ENCODE peak calls at places on chromosomes 3 and 15, in four cellular contexts. One of them, this sample, is unnamed.

GRCh38 chr3:14534379-14535191 is 5.6 kb downstream of the GRIP2 start:
- DNase-seq in colonic mucosa: no peak
- DNase-seq in HCT116: no peak
- DNase-seq in testis: no peak
- DNase-seq in this sample: no peak

GRCh38 chr3:190017575-190018288 is 103.0 kb downstream of the P3H2 start:
- DNase-seq in colonic mucosa: peak
- DNase-seq in HCT116: peak
- DNase-seq in testis: peak
- DNase-seq in this sample: no peak

GRCh38 chr3:5197470-5198312 is 10.2 kb downstream of the EDEM1 start:
- DNase-seq in colonic mucosa: no peak
- DNase-seq in HCT116: no peak
- DNase-seq in testis: no peak
- DNase-seq in this sample: no peak

GRCh38 chr15:76258460-76258859 is 52.8 kb downstream of the ETFA start:
- DNase-seq in colonic mucosa: no peak
- DNase-seq in HCT116: no peak
- DNase-seq in testis: no peak
- DNase-seq in this sample: no peak

GRCh38 chr15:62452016-62452415 is 286.9 kb upstream of the C2CD4B start:
- DNase-seq in colonic mucosa: no peak
- DNase-seq in HCT116: no peak
- DNase-seq in testis: no peak
- DNase-seq in this sample: no peak

GRCh38 chr3:179811321-179812095 is 158.7 kb downstream of the USP13 start:
- DNase-seq in colonic mucosa: peak
- DNase-seq in HCT116: peak
- DNase-seq in testis: peak
- DNase-seq in this sample: peak

GRCh38 chr3:167110906-167111305 is 269.2 kb downstream of the ZBBX start:
- DNase-seq in colonic mucosa: no peak
- DNase-seq in HCT116: no peak
- DNase-seq in testis: no peak
- DNase-seq in this sample: no peak

GRCh38 chr3:87350367-87351199 is 74.2 kb upstream of the POU1F1 start:
- DNase-seq in colonic mucosa: peak
- DNase-seq in HCT116: peak
- DNase-seq in testis: peak
- DNase-seq in this sample: peak

GRCh38 chr3:129421988-129422745 is 6.3 kb downstream of the EFCAB12 start:
- DNase-seq in colonic mucosa: no peak
- DNase-seq in HCT116: no peak
- DNase-seq in testis: no peak
- DNase-seq in this sample: no peak

GRCh38 chr15:51160484-51160883 is 65.8 kb upstream of the TNFAIP8L3 start:
- DNase-seq in colonic mucosa: no peak
- DNase-seq in HCT116: no peak
- DNase-seq in testis: peak
- DNase-seq in this sample: no peak

GRCh38 chr15:85889956-85890619 is 95.4 kb upstream of the KLHL25 start:
- DNase-seq in colonic mucosa: no peak
- DNase-seq in HCT116: no peak
- DNase-seq in testis: no peak
- DNase-seq in this sample: no peak

GRCh38 chr3:196127308-196128040 is 45.6 kb upstream of the TFRC start:
- DNase-seq in colonic mucosa: peak
- DNase-seq in HCT116: no peak
- DNase-seq in testis: no peak
- DNase-seq in this sample: no peak

GRCh38 chr3:13705702-13706280 is 156.9 kb downstream of the FBLN2 start:
- DNase-seq in colonic mucosa: no peak
- DNase-seq in HCT116: no peak
- DNase-seq in testis: no peak
- DNase-seq in this sample: no peak

GRCh38 chr15:31032959-31033358 is 41.5 kb upstream of the MTMR10 start:
- DNase-seq in colonic mucosa: no peak
- DNase-seq in HCT116: no peak
- DNase-seq in testis: no peak
- DNase-seq in this sample: no peak

GRCh38 chr3:12984023-12984823 is 89.0 kb downstream of the IQSEC1 start:
- DNase-seq in colonic mucosa: peak
- DNase-seq in HCT116: peak
- DNase-seq in testis: peak
- DNase-seq in this sample: peak

GRCh38 chr15:101318147-101318809 is 23.2 kb upstream of the SNRPA1 start:
- DNase-seq in colonic mucosa: no peak
- DNase-seq in HCT116: no peak
- DNase-seq in testis: no peak
- DNase-seq in this sample: no peak

GRCh38 chr3:178748874-178749273 is 212.6 kb downstream of the KCNMB2 start:
- DNase-seq in colonic mucosa: no peak
- DNase-seq in HCT116: no peak
- DNase-seq in testis: no peak
- DNase-seq in this sample: no peak

GRCh38 chr15:70876011-70876410 is 16.2 kb downstream of the THAP10 start:
- DNase-seq in colonic mucosa: no peak
- DNase-seq in HCT116: no peak
- DNase-seq in testis: no peak
- DNase-seq in this sample: no peak

GRCh38 chr15:70879386-70879785 is 12.8 kb downstream of the THAP10 start:
- DNase-seq in colonic mucosa: no peak
- DNase-seq in HCT116: no peak
- DNase-seq in testis: no peak
- DNase-seq in this sample: no peak

GRCh38 chr15:70876683-70877082 is 15.6 kb downstream of the THAP10 start:
- DNase-seq in colonic mucosa: no peak
- DNase-seq in HCT116: no peak
- DNase-seq in testis: no peak
- DNase-seq in this sample: no peak

GRCh38 chr15:70873232-70874054 is 18.8 kb downstream of the THAP10 start:
- DNase-seq in colonic mucosa: no peak
- DNase-seq in HCT116: no peak
- DNase-seq in testis: no peak
- DNase-seq in this sample: no peak

DNA sequence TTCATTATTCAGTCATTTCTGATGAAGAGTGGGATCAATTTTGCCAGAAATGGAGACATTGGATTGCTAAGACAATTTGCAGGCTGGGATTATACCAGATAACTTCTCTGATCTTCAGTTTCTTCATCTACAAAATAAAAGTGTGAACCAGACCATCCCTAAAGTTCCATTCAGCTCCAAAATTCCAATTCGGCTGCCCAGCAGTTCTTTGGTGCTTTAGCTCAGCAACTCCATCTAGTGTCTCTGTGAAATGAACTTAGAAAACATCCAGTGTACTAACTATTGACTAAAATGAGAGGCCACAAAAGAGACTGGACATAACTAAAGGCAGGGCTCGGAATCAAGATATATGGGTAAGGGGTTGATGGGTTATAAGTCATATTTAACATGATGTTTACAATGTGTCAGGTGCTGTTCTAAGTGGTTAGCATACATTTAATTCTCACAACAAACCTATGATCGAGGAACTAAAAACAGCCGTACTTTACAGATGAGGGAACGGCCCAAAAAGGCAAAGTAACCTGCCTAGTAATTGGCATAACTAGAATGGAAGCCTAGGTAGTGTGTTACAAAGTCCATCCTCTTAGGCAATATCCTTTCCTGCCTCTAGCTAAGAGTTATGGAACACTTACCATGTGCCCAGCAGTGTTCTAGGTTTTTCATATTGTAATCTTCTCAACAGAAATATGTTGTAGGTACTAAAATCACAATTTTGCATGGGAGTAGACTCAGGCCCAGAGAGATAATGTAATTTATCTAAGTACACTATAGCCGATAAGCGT is 17.0 kb downstream of the THAP10 start:
- DNase-seq in colonic mucosa: no peak
- DNase-seq in HCT116: no peak
- DNase-seq in testis: no peak
- DNase-seq in this sample: no peak
- TF ChIP-seq CTCF in colonic mucosa: peak
- TF ChIP-seq CTCF in HCT116: peak
- TF ChIP-seq CTCF in testis: peak
- TF ChIP-seq CTCF in this sample: no peak

DNA sequence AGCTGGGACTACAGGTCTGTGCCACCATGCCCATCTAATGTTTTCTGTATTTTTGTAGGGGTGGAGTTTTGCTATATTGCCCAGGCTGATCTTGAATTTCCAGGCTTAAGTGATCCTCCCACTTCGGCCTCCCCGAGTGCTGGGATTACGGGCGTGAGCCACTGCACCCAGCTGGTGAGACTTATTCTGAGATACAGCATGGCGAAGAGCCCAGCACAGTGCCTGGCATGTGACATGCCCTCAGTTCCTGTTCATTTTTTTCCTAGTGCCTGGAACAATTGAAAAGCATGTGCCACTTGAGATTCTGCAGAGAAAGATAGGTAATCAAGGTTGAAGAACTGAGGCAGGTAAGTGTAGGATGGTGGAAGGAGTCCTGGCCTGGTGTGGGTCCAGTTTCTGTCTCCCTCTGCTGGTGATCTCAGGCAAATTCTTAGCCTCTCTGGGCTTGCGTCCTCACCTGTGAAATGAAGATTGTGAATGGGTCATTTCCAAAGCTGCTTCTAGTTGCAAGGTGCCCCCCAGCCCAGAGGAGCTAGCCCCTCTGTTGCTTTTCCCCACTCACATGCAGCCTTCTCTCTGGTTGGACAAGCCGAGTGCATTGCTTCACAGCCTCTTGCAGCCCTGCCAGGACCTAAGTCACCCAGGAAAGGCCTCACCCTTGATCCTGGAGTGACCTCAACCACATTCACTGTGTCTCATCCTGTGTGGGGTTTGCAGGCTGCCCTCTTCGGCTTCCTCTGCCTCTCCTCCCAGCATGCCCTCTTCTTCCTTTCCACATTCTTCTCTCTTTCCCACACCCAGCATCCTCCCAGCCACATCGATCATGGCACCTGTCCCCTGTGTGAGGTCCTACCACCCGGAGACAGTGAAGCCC is 4.3 kb upstream of the RHCG start:
- DNase-seq in colonic mucosa: no peak
- DNase-seq in HCT116: no peak
- DNase-seq in testis: no peak
- DNase-seq in this sample: no peak
- TF ChIP-seq CTCF in colonic mucosa: no peak
- TF ChIP-seq CTCF in HCT116: peak
- TF ChIP-seq CTCF in testis: no peak
- TF ChIP-seq CTCF in this sample: peak

GRCh38 chr3:151293127-151293526 is 14.8 kb upstream of the P2RY14 start:
- DNase-seq in colonic mucosa: no peak
- DNase-seq in HCT116: no peak
- DNase-seq in testis: no peak
- DNase-seq in this sample: no peak
- TF ChIP-seq CTCF in colonic mucosa: no peak
- TF ChIP-seq CTCF in HCT116: no peak
- TF ChIP-seq CTCF in testis: no peak
- TF ChIP-seq CTCF in this sample: no peak

GRCh38 chr15:43488790-43489585 is 4.0 kb downstream of the TP53BP1 start:
- DNase-seq in colonic mucosa: peak
- DNase-seq in HCT116: no peak
- DNase-seq in testis: no peak
- DNase-seq in this sample: no peak
- TF ChIP-seq CTCF in colonic mucosa: no peak
- TF ChIP-seq CTCF in HCT116: no peak
- TF ChIP-seq CTCF in testis: no peak
- TF ChIP-seq CTCF in this sample: no peak

DNA sequence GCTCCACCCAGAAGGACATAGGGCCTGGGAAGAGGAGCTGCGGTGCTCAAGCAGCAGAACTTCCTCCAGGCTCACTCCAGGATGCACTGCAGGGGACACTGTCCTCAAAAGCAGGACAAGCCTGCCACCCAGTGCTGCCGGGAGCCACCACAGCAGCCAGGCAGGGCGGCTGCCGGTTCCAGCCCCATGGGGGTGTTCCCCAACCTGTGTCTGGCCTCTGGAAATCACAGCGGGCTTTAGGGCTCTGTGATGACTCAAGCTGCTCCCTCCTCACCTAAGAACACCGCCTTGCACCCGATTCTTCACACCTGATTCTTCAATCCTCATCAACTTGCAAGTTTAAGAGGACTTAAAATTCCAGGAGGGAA is 71.9 kb upstream of the SLC6A11 start:
- DNase-seq in colonic mucosa: no peak
- DNase-seq in HCT116: peak
- DNase-seq in testis: no peak
- DNase-seq in this sample: peak
- TF ChIP-seq CTCF in colonic mucosa: no peak
- TF ChIP-seq CTCF in HCT116: peak
- TF ChIP-seq CTCF in testis: no peak
- TF ChIP-seq CTCF in this sample: no peak

GRCh38 chr3:186930143-186930638 is at the start of gene ST6GAL1:
- DNase-seq in colonic mucosa: peak
- DNase-seq in HCT116: peak
- DNase-seq in testis: peak
- DNase-seq in this sample: peak
- TF ChIP-seq CTCF in colonic mucosa: peak
- TF ChIP-seq CTCF in HCT116: no peak
- TF ChIP-seq CTCF in testis: no peak
- TF ChIP-seq CTCF in this sample: peak